ENCODE peak calls at places on chromosomes 12 and 14, in five cellular contexts. Y is pancreas, V is nephron progenitor cell, K is GM20000, N is NCI-H2081. F is an unnamed sample.

GRCh38 chr12:114676142-114676741 is 7.7 kb downstream of the TBX3 start:
- DNase-seq in V (no peak), Y (no peak), K (no peak), N (no peak), F (no peak)

GRCh38 chr12:1091350-1091749 is 100.3 kb downstream of the ERC1 start:
- DNase-seq in K (no peak), Y (no peak), V (no peak), N (no peak), F (no peak)

GRCh38 chr12:84924956-84925355 is 12.4 kb upstream of the SLC6A15 start:
- DNase-seq in Y (no peak), N (no peak), K (no peak), V (no peak), F (no peak)

GRCh38 chr12:9039397-9039977 is 50.1 kb downstream of the KLRG1 start:
- DNase-seq in N (peak), Y (no peak), V (peak), K (peak), F (peak)

GRCh38 chr14:32102968-32103367 is 25.9 kb downstream of the ARHGAP5 start:
- DNase-seq in V (no peak), K (no peak), N (no peak), Y (no peak), F (no peak)

GRCh38 chr12:16361142-16361783 is 13.8 kb downstream of the MGST1 start:
- DNase-seq in V (no peak), K (no peak), Y (no peak), N (peak), F (no peak)

GRCh38 chr12:65454115-65454823 is 175.8 kb downstream of the MSRB3 start:
- DNase-seq in N (no peak), V (no peak), Y (no peak), K (no peak), F (no peak)

GRCh38 chr12:46372131-46372851 is at the start of gene SLC38A2:
- DNase-seq in K (peak), Y (peak), N (peak), V (peak), F (peak)

GRCh38 chr14:22147716-22148115 is 441.3 kb downstream of the DAD1 start:
- DNase-seq in N (no peak), K (no peak), V (no peak), Y (no peak), F (no peak)

GRCh38 chr12:80551897-80552296 is 107.9 kb downstream of the PTPRQ start:
- DNase-seq in K (no peak), V (no peak), N (no peak), Y (no peak), F (no peak)

GRCh38 chr12:65532744-65533143 is 254.3 kb downstream of the MSRB3 start:
- DNase-seq in K (no peak), Y (no peak), V (no peak), N (no peak), F (no peak)

GRCh38 chr12:53569174-53569557 is 57.0 kb downstream of the ATF7 start:
- DNase-seq in N (no peak), V (no peak), K (no peak), Y (no peak), F (no peak)

GRCh38 chr12:80129895-80130535 is 30.7 kb downstream of the OTOGL start:
- DNase-seq in K (no peak), N (no peak), V (no peak), Y (no peak), F (no peak)

GRCh38 chr12:101777476-101777875 is 38.2 kb upstream of the SYCP3 start:
- DNase-seq in V (no peak), Y (no peak), K (no peak), N (no peak), F (no peak)

GRCh38 chr12:119206348-119207075 is 27.8 kb downstream of the HSPB8 start:
- DNase-seq in K (no peak), V (no peak), N (no peak), Y (no peak), F (no peak)

GRCh38 chr14:64692597-64693350 is 11.4 kb upstream of the PLEKHG3 start:
- DNase-seq in V (no peak), N (no peak), Y (no peak), K (no peak), F (no peak)

GRCh38 chr12:90290980-90291975 is 582.6 kb upstream of the ATP2B1 start:
- DNase-seq in V (no peak), Y (no peak), N (no peak), K (no peak), F (no peak)

GRCh38 chr12:6639151-6639773 is 3.5 kb upstream of the LPAR5 start:
- DNase-seq in V (no peak), N (no peak), Y (peak), K (no peak), F (no peak)

GRCh38 chr14:54808326-54809161 is 94.1 kb downstream of the GCH1 start:
- DNase-seq in N (no peak), K (no peak), Y (no peak), V (no peak), F (no peak)

GRCh38 chr14:53180272-53181221 is 27.4 kb upstream of the DDHD1 start:
- DNase-seq in Y (no peak), V (peak), K (peak), N (no peak), F (no peak)

GRCh38 chr14:90318016-90318415 is 13.7 kb downstream of the NRDE2 start:
- DNase-seq in Y (no peak), N (no peak), V (no peak), K (no peak), F (no peak)

GRCh38 chr14:34310724-34311123 is 151.3 kb downstream of the SPTSSA start:
- DNase-seq in V (no peak), K (no peak), Y (no peak), N (no peak), F (no peak)

GRCh38 chr14:32300146-32300545 is 29.0 kb upstream of the AKAP6 start:
- DNase-seq in Y (no peak), V (no peak), K (no peak), N (no peak), F (no peak)

F was measured in germinal center.